ENCODE peak calls at places on chromosomes 5 and 9, in ten cellular contexts. F, V, R, W, K, B, I, N, G and Z are unnamed samples.
A peak's percentile ranks its signal among the peaks of the same experiment; 100 is the strongest.

GRCh38 chr5:38734353-38734752 is 111.5 kb upstream of the OSMR start:
- DNase-seq in G (no peak), V (no peak), K (no peak), F (no peak), W (no peak), B (no peak), N (peak; percentile 63), R (no peak), I (no peak), Z (no peak)

GRCh38 chr5:176364765-176365662 is at the start of gene ARL10:
- DNase-seq in F (peak; percentile 76), R (no peak), N (peak; percentile 68), I (no peak), B (peak; percentile 32), W (peak; percentile 66), V (no peak), K (no peak), G (no peak), Z (no peak)

GRCh38 chr5:17218353-17219005 is 1.0 kb downstream of the BASP1 start:
- DNase-seq in I (no peak), B (peak; percentile 66), K (no peak), W (peak; percentile 54), G (peak; percentile 60), F (peak; percentile 79), N (peak; percentile 46), V (no peak), R (no peak), Z (no peak)

GRCh38 chr5:122141751-122142150 is 12.4 kb downstream of the ZNF474 start:
- DNase-seq in R (no peak), G (no peak), K (no peak), V (no peak), W (no peak), I (no peak), N (no peak), F (peak; percentile 41), B (no peak), Z (no peak)

GRCh38 chr9:76810377-76810957 is 46.2 kb downstream of the PCA3 start:
- DNase-seq in R (peak; percentile 70), B (peak; percentile 77), K (no peak), V (peak; percentile 37), N (peak; percentile 74), W (no peak), G (peak; percentile 31), I (no peak), F (peak; percentile 84), Z (peak; percentile 22)

GRCh38 chr9:130258999-130259398 is 6.6 kb upstream of the HMCN2 start:
- DNase-seq in I (no peak), B (no peak), R (no peak), G (no peak), V (no peak), F (no peak), N (no peak), W (no peak), K (peak; percentile 41), Z (no peak)

GRCh38 chr5:54243483-54244080 is 66.8 kb downstream of the ARL15 start:
- DNase-seq in G (peak; percentile 20), I (no peak), W (no peak), N (peak; percentile 58), F (peak; percentile 74), K (no peak), V (peak; percentile 24), B (peak; percentile 59), R (peak; percentile 58), Z (peak; percentile 3)

GRCh38 chr5:2153808-2154207 is 271.1 kb upstream of the IRX4 start:
- DNase-seq in V (no peak), I (no peak), K (peak; percentile 68), B (no peak), N (no peak), G (no peak), R (no peak), F (no peak), W (no peak), Z (no peak)

GRCh38 chr5:96001262-96001661 is 39.6 kb upstream of the ELL2 start:
- DNase-seq in I (no peak), V (no peak), K (no peak), W (no peak), R (no peak), G (no peak), F (no peak), B (no peak), N (no peak), Z (no peak)

GRCh38 chr9:93813687-93814560 is 141.2 kb downstream of the BARX1 start:
- DNase-seq in R (no peak), F (no peak), K (no peak), N (peak; percentile 84), G (no peak), B (no peak), V (no peak), W (no peak), I (no peak), Z (peak; percentile 95)

GRCh38 chr9:117622347-117622746 is 81.9 kb upstream of the TLR4 start:
- DNase-seq in V (no peak), W (no peak), N (peak; percentile 33), G (no peak), K (no peak), B (no peak), I (no peak), F (no peak), R (no peak), Z (no peak)

GRCh38 chr5:115415143-115415491 is 118.7 kb upstream of the CCDC112 start:
- DNase-seq in B (peak; percentile 89), F (peak; percentile 97), N (peak; percentile 29), W (peak; percentile 81), I (no peak), V (no peak), G (no peak), K (peak; percentile 76), R (peak; percentile 33), Z (peak; percentile 50)

GRCh38 chr9:37801287-37801850 is 772 bp downstream of the DCAF10 start:
- DNase-seq in I (no peak), R (peak; percentile 45), G (no peak), W (peak; percentile 69), K (no peak), F (peak; percentile 61), B (peak; percentile 24), N (peak; percentile 65), V (no peak), Z (no peak)

GRCh38 chr9:16206560-16206959 is 653.7 kb downstream of the CCDC171 start:
- DNase-seq in N (no peak), R (no peak), W (no peak), F (no peak), I (no peak), K (no peak), G (no peak), V (no peak), B (no peak), Z (no peak)

GRCh38 chr5:10288600-10289213 is 19.0 kb downstream of the CMBL start:
- DNase-seq in F (no peak), I (no peak), N (no peak), K (peak; percentile 78), V (no peak), B (no peak), W (peak; percentile 87), G (no peak), R (no peak), Z (peak; percentile 96)

GRCh38 chr5:66144799-66145390 is 795 bp downstream of the SREK1 start:
- DNase-seq in V (no peak), I (no peak), G (no peak), F (no peak), N (no peak), B (no peak), K (no peak), W (no peak), R (peak; percentile 77), Z (no peak)

GRCh38 chr9:137689745-137690529 is 71.1 kb downstream of the EHMT1 start:
- DNase-seq in V (no peak), K (no peak), R (no peak), I (no peak), N (no peak), W (no peak), B (peak; percentile 85), F (peak; percentile 66), G (peak; percentile 69), Z (no peak)

GRCh38 chr5:153779852-153780251 is 258.9 kb downstream of the FAM114A2 start:
- DNase-seq in K (no peak), I (no peak), N (no peak), G (no peak), R (no peak), F (no peak), W (no peak), V (no peak), B (no peak), Z (no peak)

GRCh38 chr5:157761690-157762611 is 18.4 kb downstream of the LSM11 start:
- DNase-seq in F (peak; percentile 76), N (peak; percentile 80), G (peak; percentile 37), R (peak; percentile 78), K (no peak), I (no peak), V (no peak), B (peak; percentile 77), W (no peak), Z (peak; percentile 28)

GRCh38 chr5:42745426-42745825 is 11.2 kb upstream of the CCDC152 start:
- DNase-seq in I (no peak), W (no peak), K (no peak), G (no peak), R (no peak), F (peak; percentile 12), B (peak; percentile 13), V (no peak), N (peak; percentile 45), Z (no peak)

GRCh38 chr5:181190711-181191525 is 14.1 kb downstream of the TRIM7 start:
- DNase-seq in K (peak; percentile 78), W (peak; percentile 68), R (peak; percentile 63), I (no peak), B (peak; percentile 43), F (peak; percentile 68), G (no peak), N (peak; percentile 80), V (no peak), Z (no peak)

GRCh38 chr9:116966199-116966598 is 279.1 kb downstream of the TRIM32 start:
- DNase-seq in B (no peak), G (no peak), R (no peak), N (no peak), F (no peak), V (no peak), W (no peak), I (no peak), K (no peak), Z (no peak)

GRCh38 chr9:72315510-72316287 is 49.3 kb downstream of the ZFAND5 start:
- DNase-seq in I (no peak), B (peak; percentile 91), K (no peak), V (peak; percentile 80), G (peak; percentile 66), W (peak; percentile 57), R (no peak), F (peak; percentile 83), N (peak; percentile 82), Z (no peak)

GRCh38 chr5:55633574-55634203 is 78.4 kb downstream of the SLC38A9 start:
- DNase-seq in W (no peak), F (peak; percentile 41), K (no peak), V (no peak), N (no peak), I (no peak), R (peak; percentile 12), G (no peak), B (no peak), Z (peak; percentile 9)

GRCh38 chr9:97307091-97307490 is 368 bp upstream of the CCDC180 start:
- DNase-seq in N (peak; percentile 97), W (peak; percentile 71), V (peak; percentile 32), R (no peak), G (peak; percentile 14), B (peak; percentile 67), K (no peak), F (peak; percentile 80), I (no peak), Z (no peak)

GRCh38 chr5:36840077-36840476 is 36.5 kb upstream of the NIPBL start:
- DNase-seq in I (no peak), B (no peak), R (no peak), V (no peak), N (no peak), W (no peak), K (no peak), G (no peak), F (no peak), Z (no peak)

GRCh38 chr5:112417931-112418358 is 1.1 kb downstream of the EPB41L4A start:
- DNase-seq in G (no peak), R (no peak), N (peak; percentile 52), B (no peak), F (peak; percentile 35), W (peak; percentile 65), V (no peak), I (no peak), K (peak; percentile 80), Z (no peak)

GRCh38 chr5:159419567-159419966 is 89.3 kb upstream of the IL12B start:
- DNase-seq in I (no peak), F (no peak), R (peak; percentile 41), N (no peak), G (no peak), K (no peak), W (no peak), B (no peak), V (no peak), Z (no peak)